ENCODE peak calls at places on chromosomes 7 and 10, in eight cellular contexts. U is non-pigmented ciliary epithelial cell; V is stimulated activated CD4-positive, alpha-beta T cell treated with anti-CD3 and anti-CD28 coated beads, Interleukin-2, amount 100 ng/mL, for 24 hours; W is GM04504; B is anterior cingulate cortex; G is left lung; O is choroid plexus epithelial cell; Z is cardiac septum. N is an unnamed sample.

GRCh38 chr10:9579110-9579705 is 1438.5 kb upstream of the CELF2 start:
- DNase-seq in U (no peak), V (no peak), W (no peak), B (no peak), G (no peak), O (no peak), Z (no peak), N (no peak)

GRCh38 chr7:31382722-31383121 is 42.2 kb upstream of the NEUROD6 start:
- DNase-seq in U (no peak), V (no peak), W (no peak), B (no peak), G (no peak), O (no peak), Z (no peak), N (no peak)

GRCh38 chr10:100670828-100671479 is 74.4 kb upstream of the PAX2 start:
- DNase-seq in U (no peak), V (peak), W (no peak), B (no peak), G (peak), O (peak), Z (no peak), N (no peak)

GRCh38 chr10:125060851-125061556 is 99.4 kb downstream of the CTBP2 start:
- DNase-seq in U (no peak), V (peak), W (peak), B (peak), G (peak), O (peak), Z (peak), N (peak)

GRCh38 chr10:69316313-69317059 is 38.2 kb downstream of the HK1 start:
- DNase-seq in U (no peak), V (no peak), W (no peak), B (no peak), G (no peak), O (peak), Z (no peak), N (no peak)

GRCh38 chr7:18610331-18610948 is 114.9 kb downstream of the HDAC9 start:
- DNase-seq in U (no peak), V (no peak), W (no peak), B (no peak), G (no peak), O (peak), Z (no peak), N (no peak)

GRCh38 chr10:49189422-49189821 is 1.2 kb upstream of the TMEM273 start:
- DNase-seq in U (no peak), V (no peak), W (no peak), B (no peak), G (no peak), O (no peak), Z (peak), N (no peak)

GRCh38 chr7:83947260-83947659 is 247.3 kb downstream of the SEMA3A start:
- DNase-seq in U (no peak), V (peak), W (no peak), B (no peak), G (no peak), O (peak), Z (no peak), N (peak)

GRCh38 chr7:149027055-149027454 is 1.2 kb downstream of the PDIA4 start:
- DNase-seq in U (no peak), V (no peak), W (no peak), B (no peak), G (no peak), O (no peak), Z (no peak), N (no peak)

GRCh38 chr10:31698169-31698890 is 230.3 kb downstream of the ARHGAP12 start:
- DNase-seq in U (peak), V (no peak), W (peak), B (no peak), G (no peak), O (peak), Z (no peak), N (no peak)

GRCh38 chr10:72808001-72808400 is 85.5 kb upstream of the OIT3 start:
- DNase-seq in U (no peak), V (no peak), W (no peak), B (no peak), G (no peak), O (no peak), Z (no peak), N (no peak)

GRCh38 chr10:43221419-43222293 is 45.2 kb downstream of the RASGEF1A start:
- DNase-seq in U (no peak), V (no peak), W (no peak), B (no peak), G (peak), O (no peak), Z (peak), N (no peak)

GRCh38 chr7:100132697-100133137 is 6.0 kb downstream of the MBLAC1 start:
- DNase-seq in U (no peak), V (peak), W (no peak), B (no peak), G (no peak), O (peak), Z (peak), N (no peak)

GRCh38 chr7:153454283-153454682 is 597.9 kb upstream of the DPP6 start:
- DNase-seq in U (no peak), V (no peak), W (no peak), B (no peak), G (no peak), O (no peak), Z (no peak), N (no peak)

GRCh38 chr10:68469838-68470237 is 1.9 kb downstream of the DNA2 start:
- DNase-seq in U (no peak), V (no peak), W (no peak), B (no peak), G (no peak), O (no peak), Z (no peak), N (no peak)

GRCh38 chr10:42933454-42934340 is 143.2 kb upstream of the RET start:
- DNase-seq in U (no peak), V (peak), W (no peak), B (no peak), G (peak), O (peak), Z (peak), N (peak)

GRCh38 chr10:64952042-64952441 is 1430.8 kb downstream of the REEP3 start:
- DNase-seq in U (no peak), V (no peak), W (no peak), B (no peak), G (no peak), O (no peak), Z (no peak), N (no peak)

GRCh38 chr7:108805808-108806397 is 236.2 kb downstream of the DNAJB9 start:
- DNase-seq in U (no peak), V (no peak), W (no peak), B (no peak), G (no peak), O (peak), Z (no peak), N (peak)

GRCh38 chr10:92640110-92640509 is 47.2 kb downstream of the KIF11 start:
- DNase-seq in U (peak), V (no peak), W (peak), B (no peak), G (no peak), O (peak), Z (no peak), N (no peak)

GRCh38 chr10:133012573-133013359 is 70.4 kb upstream of the CFAP46 start:
- DNase-seq in U (no peak), V (no peak), W (no peak), B (no peak), G (peak), O (no peak), Z (peak), N (no peak)

GRCh38 chr10:133526957-133527588 is at the start of gene CYP2E1:
- DNase-seq in U (no peak), V (no peak), W (no peak), B (no peak), G (no peak), O (no peak), Z (no peak), N (no peak)

GRCh38 chr7:113790025-113790424 is 128.8 kb downstream of the PPP1R3A start:
- DNase-seq in U (no peak), V (no peak), W (no peak), B (no peak), G (no peak), O (no peak), Z (no peak), N (no peak)

GRCh38 chr7:144812379-144813283 is 23.2 kb downstream of the TPK1 start:
- DNase-seq in U (no peak), V (peak), W (no peak), B (no peak), G (no peak), O (no peak), Z (no peak), N (peak)

GRCh38 chr7:135512135-135512887 is 2.4 kb upstream of the CNOT4 start:
- DNase-seq in U (no peak), V (no peak), W (no peak), B (peak), G (no peak), O (peak), Z (no peak), N (peak)

GRCh38 chr7:152467225-152467624 is 31.4 kb upstream of the KMT2C start:
- DNase-seq in U (no peak), V (no peak), W (no peak), B (no peak), G (no peak), O (no peak), Z (no peak), N (no peak)

N was measured in HL-60.